ENCODE peak calls at places on chromosomes 12 and 14, in seven cellular contexts. Y is neuronal stem cell; I is GM23338; H is effector memory CD4-positive, alpha-beta T cell; N is gastrocnemius medialis; X is tibial artery; L is heart right ventricle. B is an unnamed sample.

GRCh38 chr14:71359823-71360222 is 452.6 kb downstream of the PCNX1 start:
- DNase-seq in Y (no peak), I (no peak), H (no peak), N (no peak), X (no peak), L (no peak), B (no peak)

GRCh38 chr14:69481815-69482568 is 2.5 kb upstream of the PLEKHD1 start:
- DNase-seq in Y (no peak), I (no peak), H (no peak), N (no peak), X (no peak), L (no peak), B (no peak)

GRCh38 chr12:103840881-103841689 is at the start of gene NT5DC3:
- DNase-seq in Y (peak; percentile 83), I (peak; percentile 89), H (peak; percentile 80), N (peak; percentile 78), X (peak; percentile 91), L (peak; percentile 88), B (no peak)

GRCh38 chr12:98440165-98440581 is 75.2 kb upstream of the TMPO start:
- DNase-seq in Y (no peak), I (no peak), H (no peak), N (peak; percentile 54), X (peak; percentile 83), L (peak; percentile 38), B (no peak)

GRCh38 chr14:99541677-99542470 is 60.7 kb downstream of the CCNK start:
- DNase-seq in Y (no peak), I (no peak), H (no peak), N (no peak), X (no peak), L (no peak), B (no peak)

GRCh38 chr14:93105362-93105761 is 10.4 kb downstream of the ITPK1 start:
- DNase-seq in Y (no peak), I (no peak), H (no peak), N (peak; percentile 31), X (no peak), L (no peak), B (no peak)

GRCh38 chr14:88929656-88930436 is 105.4 kb downstream of the TTC8 start:
- DNase-seq in Y (no peak), I (peak; percentile 60), H (no peak), N (no peak), X (no peak), L (no peak), B (no peak)

GRCh38 chr12:30154996-30155730 is 371.4 kb upstream of the TMTC1 start:
- DNase-seq in Y (no peak), I (no peak), H (no peak), N (no peak), X (no peak), L (no peak), B (no peak)

GRCh38 chr14:77151245-77151644 is 9.7 kb upstream of the ZDHHC22 start:
- DNase-seq in Y (peak; percentile 20), I (peak; percentile 89), H (no peak), N (no peak), X (no peak), L (no peak), B (peak; percentile 22)

GRCh38 chr12:93671044-93671443 is 6.1 kb upstream of the CRADD start:
- DNase-seq in Y (no peak), I (no peak), H (no peak), N (no peak), X (no peak), L (no peak), B (no peak)

GRCh38 chr12:82279597-82279996 is 78.6 kb downstream of the CCDC59 start:
- DNase-seq in Y (no peak), I (no peak), H (no peak), N (no peak), X (no peak), L (no peak), B (no peak)

GRCh38 chr14:86790408-86791364 is 1202.3 kb downstream of the GALC start:
- DNase-seq in Y (no peak), I (peak; percentile 3), H (no peak), N (no peak), X (no peak), L (no peak), B (no peak)

GRCh38 chr12:57462307-57463253 is 3.0 kb downstream of the GLI1 start:
- DNase-seq in Y (peak; percentile 88), I (peak; percentile 94), H (peak; percentile 73), N (peak; percentile 81), X (peak; percentile 93), L (peak; percentile 83), B (peak; percentile 93)

GRCh38 chr14:39381366-39381765 is 50.9 kb downstream of the FBXO33 start:
- DNase-seq in Y (no peak), I (no peak), H (no peak), N (no peak), X (no peak), L (no peak), B (no peak)

GRCh38 chr12:120314220-120314619 is 12.1 kb downstream of the SIRT4 start:
- DNase-seq in Y (no peak), I (peak; percentile 90), H (no peak), N (no peak), X (no peak), L (no peak), B (no peak)

GRCh38 chr12:22415342-22416309 is 81.1 kb upstream of the ST8SIA1 start:
- DNase-seq in Y (no peak), I (no peak), H (no peak), N (no peak), X (no peak), L (no peak), B (no peak)

GRCh38 chr12:92363295-92364146 is 217.9 kb upstream of the BTG1 start:
- DNase-seq in Y (no peak), I (peak; percentile 2), H (peak; percentile 25), N (peak; percentile 26), X (no peak), L (peak; percentile 36), B (peak; percentile 97)

GRCh38 chr14:77109656-77110055 is 11.6 kb downstream of the CIPC start:
- DNase-seq in Y (no peak), I (no peak), H (no peak), N (no peak), X (no peak), L (no peak), B (no peak)

GRCh38 chr12:102249073-102249854 is 51.6 kb upstream of the PMCH start:
- DNase-seq in Y (no peak), I (no peak), H (no peak), N (no peak), X (no peak), L (no peak), B (no peak)

GRCh38 chr12:38689704-38690103 is 215.7 kb downstream of the CPNE8 start:
- DNase-seq in Y (no peak), I (no peak), H (no peak), N (no peak), X (no peak), L (no peak), B (no peak)

GRCh38 chr14:31414190-31414833 is 6.0 kb downstream of the HEATR5A start:
- DNase-seq in Y (no peak), I (no peak), H (no peak), N (no peak), X (no peak), L (no peak), B (no peak)

GRCh38 chr14:104602933-104603325 is 1.6 kb downstream of the TMEM179 start:
- DNase-seq in Y (no peak), I (no peak), H (no peak), N (no peak), X (peak; percentile 28), L (no peak), B (no peak)
- H3K4me1 ChIP-seq in Y (peaks cover 9% of the 10 kb centered on the region), I (peaks cover 10% of the 10 kb centered on the region), H (no peaks in the 10 kb centered on the region), N (no peaks in the 10 kb centered on the region), X (peaks cover 15% of the 10 kb centered on the region), L (peaks cover 12% of the 10 kb centered on the region), B (no peaks in the 10 kb centered on the region)

GRCh38 chr12:49827351-49828099 is 688 bp downstream of the NCKAP5L start:
- DNase-seq in Y (peak; percentile 66), I (peak; percentile 90), H (peak; percentile 7), N (peak; percentile 53), X (peak; percentile 83), L (peak; percentile 78), B (peak; percentile 86)

GRCh38 chr12:49824886-49825285 is 3.3 kb downstream of the NCKAP5L start:
- DNase-seq in Y (no peak), I (no peak), H (no peak), N (peak; percentile 41), X (no peak), L (no peak), B (no peak)

GRCh38 chr12:49824416-49824815 is 3.8 kb downstream of the NCKAP5L start:
- DNase-seq in Y (no peak), I (no peak), H (no peak), N (no peak), X (no peak), L (no peak), B (no peak)

GRCh38 chr12:49825360-49825970 is 2.7 kb downstream of the NCKAP5L start:
- DNase-seq in Y (no peak), I (peak; percentile 27), H (no peak), N (peak; percentile 52), X (no peak), L (no peak), B (no peak)

DNA sequence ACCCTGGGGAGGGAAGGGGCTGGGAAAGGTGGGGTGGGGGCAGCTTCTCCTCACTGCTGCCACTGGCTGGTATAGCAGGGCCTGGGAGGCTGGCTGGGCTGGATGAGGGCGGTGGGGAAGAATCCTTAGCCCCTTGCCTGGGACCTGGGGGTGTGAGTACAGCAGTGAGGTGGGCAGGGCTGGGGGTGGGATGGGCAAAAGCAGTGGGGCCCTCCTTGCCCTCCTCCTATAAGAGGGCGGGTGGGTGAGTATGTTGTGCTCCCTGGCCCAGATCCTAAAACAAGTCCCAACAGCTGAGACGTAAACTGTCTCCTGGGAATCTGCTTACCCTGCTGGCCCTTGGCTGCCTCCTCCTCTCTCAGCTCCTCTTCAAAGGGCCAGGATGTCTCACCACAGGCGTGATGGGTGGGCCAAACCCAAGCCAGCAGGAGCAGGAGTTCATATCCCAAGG is 2.2 kb downstream of the NCKAP5L start:
- DNase-seq in Y (no peak), I (no peak), H (no peak), N (peak; percentile 37), X (peak; percentile 68), L (no peak), B (no peak)
- H3K4me1 ChIP-seq in Y (peaks cover 34% of the 10 kb centered on the region), I (peaks cover 39% of the 10 kb centered on the region), H (peaks cover 26% of the 10 kb centered on the region), N (peaks cover 70% of the 10 kb centered on the region), X (peaks cover 54% of the 10 kb centered on the region), L (peaks cover 71% of the 10 kb centered on the region), B (peaks cover 48% of the 10 kb centered on the region)

GRCh38 chr12:49160415-49160814 is 28.5 kb downstream of the TUBA1A start:
- DNase-seq in Y (no peak), I (no peak), H (no peak), N (no peak), X (no peak), L (no peak), B (no peak)

GRCh38 chr12:49170924-49171323 is 18.0 kb downstream of the TUBA1A start:
- DNase-seq in Y (no peak), I (no peak), H (no peak), N (no peak), X (no peak), L (no peak), B (no peak)

GRCh38 chr12:49161092-49161795 is 27.6 kb downstream of the TUBA1A start:
- DNase-seq in Y (no peak), I (no peak), H (no peak), N (no peak), X (no peak), L (no peak), B (no peak)

GRCh38 chr12:49165114-49165513 is 23.8 kb downstream of the TUBA1A start:
- DNase-seq in Y (no peak), I (no peak), H (no peak), N (no peak), X (peak; percentile 3), L (no peak), B (no peak)
- H3K4me1 ChIP-seq in Y (no peaks in the 10 kb centered on the region), I (no peaks in the 10 kb centered on the region), H (no peaks in the 10 kb centered on the region), N (peaks cover 3% of the 10 kb centered on the region), X (no peaks in the 10 kb centered on the region), L (no peaks in the 10 kb centered on the region), B (no peaks in the 10 kb centered on the region)

GRCh38 chr14:91398707-91399106 is 18.9 kb downstream of the CCDC88C start:
- DNase-seq in Y (no peak), I (no peak), H (no peak), N (no peak), X (no peak), L (no peak), B (no peak)
- H3K4me1 ChIP-seq in Y (no peaks in the 10 kb centered on the region), I (peaks cover 76% of the 10 kb centered on the region), H (peaks cover 88% of the 10 kb centered on the region), N (peaks cover 6% of the 10 kb centered on the region), X (peaks cover 8% of the 10 kb centered on the region), L (peaks cover 58% of the 10 kb centered on the region), B (peaks cover 53% of the 10 kb centered on the region)